ENCODE peak calls at places on chromosome 22, in ten cellular contexts. A is pancreas; X is OCI-LY7; J is IMR-90; S is CD4-positive, alpha-beta memory T cell; O is K562; Z is naive thymus-derived CD4-positive, alpha-beta T cell; E is thoracic aorta; P is heart left ventricle; W is CD8-positive, alpha-beta memory T cell. N is an unnamed sample.
A peak's percentile ranks its signal among the peaks of the same experiment; 100 is the strongest.

GRCh38 chr22:26321469-26321913 is 107.6 kb upstream of the ASPHD2 start:
- DNase-seq in A (no peak), X (no peak), J (peak; percentile 45), S (no peak), O (peak; percentile 14), Z (no peak), E (no peak), P (peak; percentile 75), W (no peak), N (peak; percentile 97)

GRCh38 chr22:20582171-20582511 is 74.7 kb downstream of the MED15 start:
- DNase-seq in A (no peak), X (no peak), J (no peak), S (no peak), O (no peak), Z (no peak), E (no peak), P (no peak), W (no peak), N (no peak)

GRCh38 chr22:35540600-35541253 is at the start of gene RASD2:
- DNase-seq in A (peak; percentile 24), X (peak; percentile 31), J (peak; percentile 19), S (peak; percentile 67), O (no peak), Z (peak; percentile 35), E (no peak), P (peak; percentile 45), W (no peak), N (no peak)

GRCh38 chr22:27416553-27417427 is 384.8 kb downstream of the MN1 start:
- DNase-seq in A (no peak), X (no peak), J (peak; percentile 88), S (no peak), O (no peak), Z (no peak), E (no peak), P (no peak), W (no peak), N (peak; percentile 54)

GRCh38 chr22:31806751-31807150 is 52.9 kb downstream of the DEPDC5 start:
- DNase-seq in A (no peak), X (no peak), J (no peak), S (no peak), O (no peak), Z (no peak), E (no peak), P (no peak), W (no peak), N (no peak)

GRCh38 chr22:39746600-39747262 is 146.8 kb downstream of the ENTHD1 start:
- DNase-seq in A (no peak), X (no peak), J (no peak), S (peak; percentile 40), O (no peak), Z (no peak), E (no peak), P (no peak), W (no peak), N (no peak)

GRCh38 chr22:25419247-25420113 is 145.0 kb upstream of the GRK3 start:
- DNase-seq in A (no peak), X (peak; percentile 9), J (peak; percentile 47), S (no peak), O (no peak), Z (no peak), E (no peak), P (no peak), W (no peak), N (peak; percentile 35)

GRCh38 chr22:37672920-37673453 is 2.4 kb upstream of the LGALS1 start:
- DNase-seq in A (no peak), X (no peak), J (no peak), S (no peak), O (no peak), Z (no peak), E (no peak), P (no peak), W (no peak), N (no peak)

DNA sequence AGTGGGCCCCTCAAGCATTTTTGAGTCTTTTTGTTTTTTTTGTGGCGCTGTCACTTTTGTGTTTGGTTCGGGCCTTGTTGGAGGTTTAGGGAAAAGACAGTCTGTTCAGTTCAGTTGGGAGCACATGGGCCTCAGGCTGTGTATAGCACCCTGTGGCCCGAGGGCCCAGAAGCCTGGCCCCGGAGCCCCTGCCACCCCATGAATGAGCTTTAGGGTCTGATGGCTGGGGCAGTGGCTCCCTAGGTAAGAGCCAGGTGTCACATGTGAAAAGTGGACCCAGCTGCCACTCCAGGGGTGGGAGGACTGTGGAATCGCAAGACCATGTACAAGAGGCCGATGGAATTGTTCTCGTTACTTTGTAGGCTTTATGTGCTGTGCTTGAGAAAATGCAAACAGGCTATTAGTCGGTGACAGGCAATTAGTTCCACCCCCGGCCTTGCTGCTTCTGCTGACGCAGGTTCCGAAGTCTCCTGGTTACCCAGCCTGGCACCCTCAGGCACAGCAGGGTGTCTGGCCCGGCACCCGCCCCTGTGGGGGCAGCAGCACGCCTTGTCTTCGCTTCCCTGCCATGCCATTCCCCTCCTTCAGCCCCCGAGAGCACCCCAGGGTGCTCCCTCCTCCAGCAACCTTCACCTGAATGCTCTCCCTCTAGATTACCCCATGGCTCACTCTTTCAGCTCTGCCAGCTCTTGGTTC is 38.2 kb upstream of the PARVG start:
- DNase-seq in A (no peak), X (no peak), J (no peak), S (no peak), O (no peak), Z (no peak), E (no peak), P (no peak), W (no peak), N (no peak)
- H3K9me3 ChIP-seq in A (no peaks in the 10 kb centered on the region), X (no peaks in the 10 kb centered on the region), J (peaks cover 4% of the 10 kb centered on the region), S (no peaks in the 10 kb centered on the region), O (no peaks in the 10 kb centered on the region), Z (no peaks in the 10 kb centered on the region), E (peaks cover 2% of the 10 kb centered on the region), P (peaks cover 4% of the 10 kb centered on the region), W (no peaks in the 10 kb centered on the region), N (no peaks in the 10 kb centered on the region)

DNA sequence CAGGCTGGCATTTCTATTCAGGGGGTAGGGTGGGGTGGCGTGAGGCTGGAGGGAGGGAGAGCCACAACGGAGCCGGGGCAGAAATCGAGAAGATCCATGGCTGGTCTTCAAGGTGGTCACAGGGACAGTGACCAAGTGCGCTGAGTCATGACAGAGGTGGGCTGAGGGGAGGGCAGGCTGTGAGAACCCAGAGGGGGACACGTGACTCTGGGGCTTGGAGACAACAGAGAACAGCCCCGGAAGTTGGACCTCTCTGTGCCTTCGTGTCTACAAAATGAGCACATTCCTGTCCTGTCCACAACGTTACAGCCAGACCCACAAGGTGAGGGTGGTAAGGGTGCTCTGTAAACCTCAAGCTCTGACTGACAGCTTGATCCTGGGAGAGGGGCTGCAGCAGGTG is 35.1 kb upstream of the ARFGAP3 start:
- DNase-seq in A (no peak), X (no peak), J (no peak), S (no peak), O (no peak), Z (no peak), E (no peak), P (no peak), W (no peak), N (no peak)
- H3K27ac ChIP-seq in A (peak overlapping the region; percentile 93), X (no peak overlapping the region), J (no peak overlapping the region), S (no peak overlapping the region), O (no peak overlapping the region), Z (no peak overlapping the region), E (no peak overlapping the region), P (peak overlapping the region; percentile 73), W (no peak overlapping the region), N (no peak overlapping the region)

GRCh38 chr22:49210606-49211005 is 617.1 kb downstream of the BRD1 start:
- DNase-seq in A (no peak), X (no peak), J (no peak), S (no peak), O (no peak), Z (no peak), E (no peak), P (no peak), W (no peak), N (peak; percentile 19)

GRCh38 chr22:49213731-49214352 is 613.8 kb downstream of the BRD1 start:
- DNase-seq in A (no peak), X (no peak), J (no peak), S (no peak), O (no peak), Z (no peak), E (no peak), P (no peak), W (no peak), N (no peak)

GRCh38 chr22:49212466-49212865 is 615.2 kb downstream of the BRD1 start:
- DNase-seq in A (no peak), X (no peak), J (no peak), S (no peak), O (no peak), Z (no peak), E (no peak), P (peak; percentile 10), W (no peak), N (peak; percentile 36)

GRCh38 chr22:49211176-49211575 is 616.5 kb downstream of the BRD1 start:
- DNase-seq in A (no peak), X (no peak), J (no peak), S (no peak), O (no peak), Z (no peak), E (no peak), P (peak; percentile 18), W (no peak), N (no peak)

GRCh38 chr22:49212002-49212401 is 615.7 kb downstream of the BRD1 start:
- DNase-seq in A (no peak), X (no peak), J (no peak), S (no peak), O (no peak), Z (no peak), E (no peak), P (peak; percentile 6), W (no peak), N (no peak)
- H3K9me3 ChIP-seq in A (no peaks in the 10 kb centered on the region), X (no peaks in the 10 kb centered on the region), J (peaks cover 73% of the 10 kb centered on the region), S (no peaks in the 10 kb centered on the region), O (no peaks in the 10 kb centered on the region), Z (no peaks in the 10 kb centered on the region), E (no peaks in the 10 kb centered on the region), P (no peaks in the 10 kb centered on the region), W (no peaks in the 10 kb centered on the region), N (peaks cover 31% of the 10 kb centered on the region)

GRCh38 chr22:24155597-24156145 is 25.6 kb upstream of the SUSD2 start:
- DNase-seq in A (peak; percentile 72), X (peak; percentile 68), J (peak; percentile 65), S (peak; percentile 57), O (no peak), Z (no peak), E (no peak), P (peak; percentile 81), W (peak; percentile 59), N (peak; percentile 64)
- H3K27ac ChIP-seq in A (peak overlapping the region; percentile 44), X (peak overlapping the region; percentile 81), J (peak overlapping the region; percentile 84), S (peak overlapping the region; percentile 67), O (no peak overlapping the region), Z (peak overlapping the region; percentile 79), E (peak overlapping the region; percentile 69), P (peak overlapping the region; percentile 79), W (peak overlapping the region; percentile 40), N (peak overlapping the region; percentile 13)

DNA sequence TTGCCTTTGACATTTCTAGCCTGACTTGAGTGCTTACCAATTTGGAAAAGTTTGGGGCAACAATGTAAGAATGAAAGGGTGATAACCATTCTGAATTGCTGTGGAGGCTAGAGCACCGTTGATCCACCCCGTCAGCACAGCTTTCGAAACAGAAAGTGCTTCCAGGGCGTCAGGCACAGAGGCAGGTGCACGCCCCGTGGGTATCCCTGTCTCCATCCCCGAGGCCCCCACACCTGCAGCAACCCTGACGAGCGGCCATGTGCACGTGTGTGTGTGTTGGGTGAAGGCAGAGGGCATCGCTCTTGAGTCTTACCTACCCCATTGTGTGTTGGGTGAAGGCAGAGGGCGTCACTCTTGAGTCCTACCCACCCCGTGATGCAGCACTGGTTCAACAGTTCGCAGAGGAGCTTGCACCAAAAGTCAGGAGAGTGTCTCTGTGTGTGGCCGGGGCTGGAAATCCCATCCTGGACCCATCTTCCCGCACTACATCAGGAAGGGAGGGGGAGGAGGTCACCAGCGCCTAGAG is 404.5 kb downstream of the BRD1 start:
- DNase-seq in A (no peak), X (no peak), J (no peak), S (no peak), O (no peak), Z (no peak), E (no peak), P (no peak), W (no peak), N (no peak)
- H3K9me3 ChIP-seq in A (no peaks in the 10 kb centered on the region), X (no peaks in the 10 kb centered on the region), J (peaks cover 45% of the 10 kb centered on the region), S (no peaks in the 10 kb centered on the region), O (no peaks in the 10 kb centered on the region), Z (no peaks in the 10 kb centered on the region), E (no peaks in the 10 kb centered on the region), P (peaks cover 14% of the 10 kb centered on the region), W (no peaks in the 10 kb centered on the region), N (no peaks in the 10 kb centered on the region)